ENCODE peak calls at places on chromosomes 4 and X, in ten cellular contexts. Z, X, T, D, F, P, H, R, V and E are unnamed samples.

GRCh38 chrX:106698693-106699092 is 27.8 kb upstream of the RNF128 start:
- DNase-seq in D (no peak), F (no peak), Z (no peak), P (no peak), T (peak), X (no peak), H (peak), V (peak), R (no peak), E (no peak)

GRCh38 chr4:74547042-74547441 is 102.1 kb downstream of the AREG start:
- DNase-seq in T (no peak), V (no peak), D (no peak), F (no peak), Z (no peak), P (no peak), H (no peak), R (no peak), X (no peak), E (no peak)

GRCh38 chr4:23130845-23131244 is 438.1 kb downstream of the GBA3 start:
- DNase-seq in D (no peak), P (no peak), H (no peak), F (no peak), X (no peak), V (no peak), Z (no peak), T (no peak), R (no peak), E (no peak)

GRCh38 chrX:108028854-108029253 is 16.0 kb upstream of the VSIG1 start:
- DNase-seq in D (no peak), Z (no peak), X (no peak), V (peak), P (no peak), H (no peak), R (no peak), F (no peak), T (no peak), E (no peak)

GRCh38 chrX:70456256-70456655 is 11.6 kb downstream of the DLG3 start:
- DNase-seq in F (no peak), H (no peak), V (no peak), T (no peak), D (no peak), R (no peak), Z (no peak), X (no peak), P (no peak), E (no peak)

GRCh38 chr4:159374749-159375535 is 272.1 kb downstream of the RAPGEF2 start:
- DNase-seq in D (no peak), H (peak), T (peak), F (no peak), Z (no peak), X (no peak), P (no peak), R (no peak), V (peak), E (no peak)

GRCh38 chr4:13535708-13536361 is 8.5 kb downstream of the NKX3-2 start:
- DNase-seq in V (no peak), H (no peak), T (no peak), R (peak), P (no peak), Z (no peak), D (no peak), X (peak), F (no peak), E (no peak)

GRCh38 chr4:55378617-55379467 is 16.9 kb upstream of the TMEM165 start:
- DNase-seq in Z (no peak), T (no peak), P (no peak), R (no peak), D (no peak), H (no peak), X (no peak), F (no peak), V (no peak), E (no peak)

GRCh38 chrX:49064735-49065134 is 5.9 kb downstream of the CCDC120 start:
- DNase-seq in H (no peak), Z (no peak), X (no peak), R (no peak), D (no peak), T (no peak), P (no peak), F (no peak), V (no peak), E (no peak)

GRCh38 chrX:152637649-152638442 is at the start of gene GABRQ:
- DNase-seq in T (no peak), R (peak), X (no peak), D (peak), H (peak), P (no peak), F (no peak), V (peak), Z (no peak), E (peak)

GRCh38 chr4:169253904-169254303 is 16.9 kb downstream of the SH3RF1 start:
- DNase-seq in Z (no peak), X (no peak), V (peak), T (peak), D (no peak), F (no peak), R (no peak), P (no peak), H (peak), E (no peak)

GRCh38 chrX:103063191-103063845 is 653 bp downstream of the BEX1 start:
- DNase-seq in D (peak), X (no peak), Z (no peak), V (peak), T (no peak), H (peak), P (no peak), R (peak), F (no peak), E (peak)

GRCh38 chr4:145546556-145546955 is 64.9 kb downstream of the SMAD1 start:
- DNase-seq in T (no peak), D (no peak), V (no peak), H (no peak), F (no peak), X (no peak), P (no peak), R (no peak), Z (no peak), E (no peak)

GRCh38 chr4:182449960-182450359 is 206.8 kb downstream of the TENM3 start:
- DNase-seq in P (no peak), F (no peak), R (no peak), D (no peak), T (no peak), H (peak), V (peak), X (no peak), Z (no peak), E (no peak)

GRCh38 chr4:153530284-153530995 is 64.3 kb downstream of the TMEM131L start:
- DNase-seq in V (no peak), F (no peak), X (no peak), D (no peak), R (no peak), Z (no peak), P (peak), T (no peak), H (no peak), E (no peak)

GRCh38 chrX:136176399-136176825 is 29.1 kb downstream of the FHL1 start:
- DNase-seq in F (no peak), Z (no peak), R (no peak), T (peak), V (peak), D (no peak), H (peak), P (peak), X (no peak), E (no peak)

GRCh38 chr4:181810658-181811057 is 432.5 kb upstream of the TENM3 start:
- DNase-seq in D (no peak), V (no peak), H (no peak), R (no peak), X (no peak), T (no peak), P (no peak), Z (no peak), F (no peak), E (no peak)

DNA sequence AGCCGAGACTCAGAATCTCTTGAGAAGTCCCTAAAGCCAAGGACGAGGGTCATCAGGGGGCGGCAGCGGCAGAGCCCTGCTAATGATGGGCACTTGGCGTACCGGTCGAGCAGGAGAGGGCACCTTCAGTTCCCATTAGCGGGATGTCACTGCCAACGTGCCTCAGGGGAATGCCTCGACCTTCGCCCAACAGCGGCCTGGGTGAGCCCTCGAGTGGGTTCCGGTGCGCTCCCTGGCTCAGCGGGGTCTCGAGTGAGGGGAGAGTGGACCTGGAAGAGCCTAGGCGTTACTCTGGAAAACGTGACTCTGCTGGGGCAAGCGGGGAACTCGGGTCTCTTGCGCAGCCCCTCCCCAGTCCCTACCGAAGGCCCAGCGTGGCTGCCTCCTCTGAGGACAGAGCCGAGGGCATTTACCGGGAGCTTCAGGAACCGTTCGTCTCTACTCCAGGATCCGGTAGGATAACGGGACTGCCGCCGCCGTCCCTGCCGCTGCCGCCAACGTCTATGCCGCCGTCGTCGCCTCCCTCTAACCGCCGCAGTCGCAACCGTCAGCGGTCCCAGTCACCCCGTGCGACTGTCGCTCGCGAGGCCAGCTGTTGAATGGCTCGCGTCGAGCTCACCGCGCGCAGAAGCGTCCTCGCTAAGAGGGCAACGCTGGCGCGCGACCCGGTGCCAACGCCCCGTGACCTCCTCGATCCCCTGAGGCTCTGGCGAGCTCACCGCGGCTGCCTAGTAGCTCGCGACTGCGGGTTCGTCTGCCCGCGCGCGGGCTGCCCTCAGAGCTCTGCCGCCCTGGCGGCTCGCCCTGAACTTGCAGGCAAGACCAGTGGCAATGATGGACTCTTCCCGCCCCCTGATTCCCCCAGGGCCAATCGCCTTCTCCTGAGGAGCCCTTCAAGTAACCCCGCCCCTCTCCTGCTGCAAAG is 37.1 kb downstream of the PGRMC1 start:
- DNase-seq in D (no peak), F (no peak), P (no peak), T (no peak), V (peak), H (peak), Z (peak), R (peak), X (peak), E (no peak)
- TF ChIP-seq CTCF in D (no peak), F (no peak), P (no peak), T (no peak), V (peak), H (no peak), Z (no peak), R (peak), X (peak), E (no peak)

GRCh38 chr4:12041828-12042227 is 613.1 kb upstream of the HS3ST1 start:
- DNase-seq in X (no peak), Z (no peak), T (no peak), V (no peak), D (no peak), F (no peak), P (no peak), R (no peak), H (no peak), E (no peak)
- TF ChIP-seq CTCF in X (no peak), Z (peak), T (no peak), V (peak), D (no peak), F (no peak), P (no peak), R (peak), H (no peak), E (peak)

DNA sequence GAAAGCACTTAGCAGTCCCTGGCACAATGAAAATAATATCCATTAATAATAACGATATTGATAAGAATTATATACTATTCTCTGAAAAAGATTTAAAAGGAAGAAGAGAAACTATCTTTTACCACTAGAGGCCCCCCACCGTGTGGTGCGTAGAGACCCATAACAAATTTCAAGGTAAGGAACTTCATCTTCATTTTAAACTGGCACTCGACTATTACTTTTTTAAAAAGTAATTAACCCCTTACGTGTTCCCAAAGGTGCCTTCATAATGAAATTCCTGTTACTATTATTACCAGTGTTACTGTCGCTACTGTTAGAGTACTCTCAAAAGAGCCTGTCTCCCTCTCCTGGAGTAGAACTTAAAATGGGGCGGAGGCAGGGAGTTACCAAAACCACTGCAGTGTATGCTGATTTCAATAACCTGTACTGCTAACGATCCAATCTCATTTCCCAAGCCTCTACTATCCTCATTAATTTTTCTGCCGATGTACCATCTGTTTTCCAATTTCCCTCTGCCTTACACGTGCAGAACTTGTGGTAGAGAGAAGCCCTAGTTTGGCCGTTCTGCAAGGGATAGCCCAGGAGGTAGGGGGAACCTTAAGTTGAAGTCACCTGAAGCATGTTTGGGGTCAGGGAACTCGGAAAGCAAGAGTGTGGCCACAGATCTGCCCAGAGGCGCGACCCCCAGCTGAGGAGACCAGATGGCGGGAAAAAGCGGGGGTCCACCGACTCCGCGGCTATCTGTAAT is 813 bp upstream of the STK26 start:
- DNase-seq in T (no peak), X (no peak), H (peak), Z (no peak), P (no peak), V (no peak), R (no peak), D (peak), F (no peak), E (no peak)
- TF ChIP-seq CTCF in T (peak), X (no peak), H (no peak), Z (no peak), P (no peak), V (peak), R (no peak), D (peak), F (no peak), E (peak)

DNA sequence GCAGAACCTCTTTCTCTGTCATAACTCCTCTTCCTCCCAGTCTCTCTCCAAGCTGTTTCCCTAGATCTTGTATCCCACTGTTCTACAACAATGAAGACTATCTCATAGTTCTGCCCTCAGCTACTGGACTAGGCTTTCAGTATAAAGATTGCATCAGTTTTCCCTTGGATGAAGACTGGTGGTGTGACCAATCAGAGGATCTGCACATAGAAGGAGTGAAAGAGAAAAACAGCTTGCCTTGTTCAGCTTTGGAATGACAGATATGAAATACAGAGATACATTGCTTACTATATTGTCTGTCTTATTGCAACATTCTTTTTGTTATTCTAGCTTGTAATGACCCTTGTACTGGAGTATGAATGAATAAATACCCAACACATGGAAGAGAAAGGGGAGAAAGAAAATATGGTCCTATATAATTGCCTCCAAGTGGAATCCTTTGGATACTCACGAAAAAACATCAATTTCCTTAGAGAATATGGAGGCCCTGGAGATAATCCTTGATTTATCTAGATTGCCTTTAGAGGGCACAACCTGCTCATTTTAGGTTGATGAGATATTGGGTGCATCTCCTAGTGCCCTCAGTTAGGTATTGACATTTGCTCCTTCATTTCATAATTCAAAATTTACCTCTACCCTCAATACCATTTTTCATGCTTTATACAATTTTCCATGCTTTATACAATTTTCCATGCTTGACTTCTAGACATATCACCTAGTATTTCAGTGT is 395.8 kb downstream of the NAF1 start:
- DNase-seq in H (no peak), T (no peak), X (no peak), V (no peak), F (no peak), Z (no peak), D (peak), P (no peak), R (no peak), E (no peak)
- TF ChIP-seq CTCF in H (no peak), T (no peak), X (no peak), V (no peak), F (no peak), Z (no peak), D (no peak), P (no peak), R (no peak), E (no peak)

GRCh38 chr4:39291686-39292085 is 74.5 kb downstream of the RFC1 start:
- DNase-seq in R (no peak), F (no peak), H (no peak), P (no peak), Z (no peak), V (no peak), X (no peak), T (no peak), D (peak), E (no peak)

DNA sequence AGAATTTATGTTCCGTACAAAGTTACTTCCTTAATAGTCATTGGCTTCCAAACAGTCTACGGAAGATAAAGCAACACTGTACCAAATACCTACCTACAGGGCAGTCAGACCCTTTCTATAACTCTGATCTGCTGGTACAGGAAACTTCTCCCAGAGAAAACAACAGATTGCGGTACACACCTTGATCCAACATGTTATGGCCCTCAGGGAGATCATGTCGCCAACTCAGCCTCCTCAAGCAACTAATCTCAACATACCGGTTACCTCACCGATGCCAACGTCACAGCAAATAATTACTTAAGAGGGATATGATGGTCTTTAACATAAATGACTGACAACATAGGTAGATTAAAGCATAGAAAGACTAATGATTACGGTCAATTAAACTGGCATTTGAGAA is 70.4 kb downstream of the RFC1 start:
- DNase-seq in D (no peak), V (no peak), T (no peak), H (no peak), R (no peak), P (no peak), F (no peak), Z (no peak), X (no peak), E (no peak)
- TF ChIP-seq CTCF in D (no peak), V (no peak), T (no peak), H (no peak), R (no peak), P (no peak), F (no peak), Z (no peak), X (no peak), E (no peak)

DNA sequence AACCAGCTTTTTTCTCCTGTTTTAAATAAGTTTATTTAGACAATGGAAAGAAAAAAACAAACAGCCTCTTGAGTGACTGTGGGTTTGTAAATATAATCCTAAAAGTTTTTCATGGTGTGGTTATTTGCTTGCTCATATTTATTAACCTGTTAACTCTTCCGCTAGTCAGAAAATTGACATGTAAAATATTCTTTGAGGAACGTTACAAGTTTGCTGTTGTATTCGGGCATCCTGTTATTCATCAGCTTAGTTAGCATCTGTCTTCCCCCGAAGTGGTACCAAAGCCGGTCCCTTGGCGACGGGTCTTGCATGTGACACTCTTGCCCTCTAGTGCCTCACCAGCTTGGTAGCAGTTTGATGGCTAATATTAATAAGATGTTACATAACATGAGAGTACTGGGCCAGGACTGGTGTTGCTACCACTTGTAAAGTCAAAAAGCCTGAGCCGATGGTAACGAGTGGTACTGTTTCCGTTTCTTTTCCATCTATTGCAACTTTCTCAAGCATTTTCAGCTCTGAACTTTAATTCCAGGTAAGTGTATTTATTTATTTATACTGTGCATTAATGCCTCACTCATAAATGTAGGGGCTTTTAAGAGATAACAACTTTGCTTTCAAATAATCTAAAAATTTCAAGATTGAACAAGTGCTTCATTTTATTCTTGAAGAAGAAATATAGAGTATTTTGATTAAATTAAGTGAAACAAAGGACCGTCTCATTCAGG is at the start of gene NDST3:
- DNase-seq in D (peak), F (peak), X (peak), P (no peak), T (no peak), R (peak), Z (no peak), V (peak), H (peak), E (peak)
- TF ChIP-seq CTCF in D (peak), F (peak), X (peak), P (no peak), T (peak), R (peak), Z (no peak), V (no peak), H (no peak), E (peak)